ENCODE peak calls at places on chromosomes 7 and 10, in four cellular contexts. A, Y, H and Q are unnamed samples. For H3K4me1, the result is how much of the 10 kb centered on the place peaks cover.

GRCh38 chr10:62356447-62356846 is 17.7 kb upstream of the ZNF365 start:
- DNase-seq in A (no peak), Y (no peak), H (no peak), Q (no peak)

GRCh38 chr10:70352401-70353097 is 29.9 kb downstream of the LRRC20 start:
- DNase-seq in A (no peak), Y (peak), H (no peak), Q (no peak)

GRCh38 chr10:10796774-10797415 is 220.8 kb upstream of the CELF2 start:
- DNase-seq in A (no peak), Y (no peak), H (no peak), Q (no peak)

GRCh38 chr7:121755286-121755685 is 117.7 kb upstream of the PTPRZ1 start:
- DNase-seq in A (no peak), Y (no peak), H (no peak), Q (no peak)

GRCh38 chr10:11724938-11725776 is 17.0 kb upstream of the ECHDC3 start:
- DNase-seq in A (peak), Y (no peak), H (no peak), Q (no peak)

GRCh38 chr7:138853448-138853847 is 55.5 kb upstream of the ATP6V0A4 start:
- DNase-seq in A (no peak), Y (no peak), H (no peak), Q (no peak)

GRCh38 chr7:4531236-4531635 is 150.9 kb upstream of the FOXK1 start:
- DNase-seq in A (no peak), Y (no peak), H (no peak), Q (no peak)

GRCh38 chr10:60954045-60954444 is 10.1 kb upstream of the RHOBTB1 start:
- DNase-seq in A (no peak), Y (no peak), H (no peak), Q (no peak)

GRCh38 chr10:12419279-12419847 is 70.0 kb downstream of the CAMK1D start:
- DNase-seq in A (no peak), Y (peak), H (no peak), Q (peak)

GRCh38 chr10:88226027-88226690 is 357.0 kb downstream of the RNLS start:
- DNase-seq in A (no peak), Y (no peak), H (no peak), Q (no peak)

GRCh38 chr7:150876817-150877526 is 24.7 kb downstream of the AOC1 start:
- DNase-seq in A (peak), Y (peak), H (peak), Q (peak)

GRCh38 chr10:24652381-24652957 is 71.2 kb downstream of the ARHGAP21 start:
- DNase-seq in A (peak), Y (no peak), H (no peak), Q (no peak)
- H3K27ac ChIP-seq in A (peak), Y (no peak), H (no peak), Q (no peak)

DNA sequence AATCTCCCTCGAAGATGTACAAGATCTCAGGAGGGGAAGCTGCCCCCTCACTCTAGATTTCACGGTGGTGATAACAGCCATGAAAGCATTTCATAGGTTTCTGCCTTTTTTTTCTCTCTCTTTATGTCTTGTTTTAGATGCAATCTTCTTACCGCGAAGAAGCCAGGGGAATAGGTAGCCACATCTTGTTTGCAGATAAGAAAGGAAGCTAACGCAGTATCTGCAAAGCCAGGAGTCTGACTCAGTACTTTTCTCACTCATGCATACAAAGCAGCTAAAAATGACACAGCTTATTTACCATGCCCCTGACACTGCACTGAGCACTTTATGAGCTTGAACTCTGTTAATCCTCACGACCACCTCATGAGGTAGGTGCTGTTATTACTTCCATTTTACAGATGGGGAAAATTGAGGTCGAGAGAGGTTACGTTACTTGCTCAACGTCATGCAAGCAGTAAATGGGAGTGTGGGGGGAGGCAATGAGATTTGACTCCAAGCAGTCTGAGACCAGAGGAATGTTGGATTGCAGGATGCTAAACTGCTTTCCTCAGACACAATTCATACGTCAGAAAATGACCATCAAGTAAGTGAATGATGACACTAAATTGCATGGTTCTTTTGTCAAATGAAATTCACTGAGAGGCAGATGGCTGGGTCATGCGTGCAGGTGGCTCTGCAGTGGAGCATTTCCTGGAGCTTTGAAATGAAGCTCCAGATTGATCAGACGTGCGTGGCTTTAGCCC is 3.2 kb downstream of the MAP3K8 start:
- DNase-seq in A (peak), Y (no peak), H (no peak), Q (no peak)
- H3K4me1 ChIP-seq in A (under half), Y (under half), H (under half), Q (under half)

GRCh38 chr10:95815701-95816100 is 59.7 kb downstream of the ENTPD1 start:
- DNase-seq in A (no peak), Y (no peak), H (no peak), Q (no peak)

GRCh38 chr10:95818663-95819062 is 62.7 kb downstream of the ENTPD1 start:
- DNase-seq in A (no peak), Y (no peak), H (no peak), Q (no peak)

GRCh38 chr10:95814011-95814727 is 58.2 kb downstream of the ENTPD1 start:
- DNase-seq in A (no peak), Y (no peak), H (no peak), Q (peak)

GRCh38 chr10:95818010-95818409 is 62.0 kb downstream of the ENTPD1 start:
- DNase-seq in A (no peak), Y (no peak), H (no peak), Q (no peak)

DNA sequence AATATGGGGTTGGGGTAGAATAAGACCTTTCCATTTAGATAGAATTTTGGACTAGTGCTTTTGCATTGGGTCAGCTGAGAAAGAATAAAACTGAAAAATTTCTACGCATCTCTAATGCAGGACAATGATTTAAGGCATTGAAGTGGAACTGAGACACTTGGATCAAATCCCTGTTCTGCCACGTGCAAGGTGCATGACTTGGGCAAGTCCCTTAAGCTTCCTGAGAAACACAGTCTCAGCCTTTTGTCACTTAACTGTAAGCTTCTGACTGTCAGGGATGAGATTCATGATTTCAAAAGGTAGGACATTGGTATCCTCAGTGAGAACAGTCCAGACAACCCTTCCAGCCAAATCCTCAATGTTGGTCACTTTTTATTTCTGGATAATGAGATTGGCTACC is 59.2 kb downstream of the ENTPD1 start:
- DNase-seq in A (no peak), Y (no peak), H (no peak), Q (no peak)
- H3K27ac ChIP-seq in A (no peak), Y (no peak), H (no peak), Q (no peak)

GRCh38 chr10:30349967-30350735 is 1.1 kb upstream of the MTPAP start:
- DNase-seq in A (no peak), Y (no peak), H (peak), Q (no peak)

GRCh38 chr10:30354669-30355068 is 5.6 kb upstream of the MTPAP start:
- DNase-seq in A (no peak), Y (no peak), H (no peak), Q (no peak)

GRCh38 chr10:30351502-30351901 is 2.4 kb upstream of the MTPAP start:
- DNase-seq in A (no peak), Y (no peak), H (no peak), Q (no peak)

GRCh38 chr10:30353851-30354250 is 4.8 kb upstream of the MTPAP start:
- DNase-seq in A (no peak), Y (no peak), H (no peak), Q (no peak)

DNA sequence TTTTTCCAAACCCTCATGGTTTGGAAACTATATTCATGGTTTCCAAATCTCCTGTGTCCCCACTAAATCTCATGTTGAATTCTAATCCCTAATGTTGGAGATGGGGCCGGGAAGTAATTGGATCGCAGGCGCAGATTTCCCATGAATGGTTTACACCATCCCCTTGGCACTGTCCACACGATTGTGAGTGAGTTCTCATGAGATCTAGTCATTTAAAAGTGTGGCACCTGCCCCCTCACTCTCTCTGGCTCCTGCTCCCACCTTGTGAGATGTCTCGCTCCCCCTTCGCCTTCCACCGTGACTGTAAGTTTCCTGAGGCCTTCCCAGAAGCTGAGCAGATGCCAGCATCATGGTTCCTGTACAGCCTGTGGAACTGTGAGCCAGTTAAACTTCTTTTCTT is 3.3 kb upstream of the MTPAP start:
- DNase-seq in A (no peak), Y (no peak), H (no peak), Q (no peak)
- H3K4me1 ChIP-seq in A (under half), Y (under half), H (under half), Q (under half)